ENCODE peak calls at places on chromosome 20, in eight cellular contexts. One of them, this sample, is unnamed.

GRCh38 chr20:38866265-38867061 is 59.8 kb upstream of the FAM83D start:
- DNase-seq in AG04450: no peak
- DNase-seq in foreskin fibroblast: no peak
- DNase-seq in osteocyte: no peak
- DNase-seq in H1: no peak
- DNase-seq in mammary epithelial cell: no peak
- DNase-seq in prostate gland: no peak
- DNase-seq in Peyer's patch: no peak
- DNase-seq in this sample: no peak

GRCh38 chr20:62662422-62662821 is 20.1 kb downstream of the SLCO4A1 start:
- DNase-seq in AG04450: peak; percentile 32
- DNase-seq in osteocyte: no peak
- DNase-seq in Peyer's patch: no peak
- DNase-seq in mammary epithelial cell: peak; percentile 82
- DNase-seq in H1: no peak
- DNase-seq in prostate gland: no peak
- DNase-seq in foreskin fibroblast: peak; percentile 73
- DNase-seq in this sample: no peak

GRCh38 chr20:63064745-63065711 is 58.3 kb upstream of the BHLHE23 start:
- DNase-seq in foreskin fibroblast: no peak
- DNase-seq in H1: peak; percentile 44
- DNase-seq in osteocyte: peak; percentile 82
- DNase-seq in prostate gland: no peak
- DNase-seq in mammary epithelial cell: no peak
- DNase-seq in AG04450: no peak
- DNase-seq in Peyer's patch: peak; percentile 25
- DNase-seq in this sample: no peak

GRCh38 chr20:9204979-9205378 is 136.1 kb downstream of the PLCB4 start:
- DNase-seq in AG04450: no peak
- DNase-seq in foreskin fibroblast: no peak
- DNase-seq in mammary epithelial cell: no peak
- DNase-seq in Peyer's patch: no peak
- DNase-seq in prostate gland: no peak
- DNase-seq in H1: no peak
- DNase-seq in osteocyte: no peak
- DNase-seq in this sample: no peak

GRCh38 chr20:32777177-32777956 is 15.2 kb downstream of the DNMT3B start:
- DNase-seq in AG04450: no peak
- DNase-seq in H1: no peak
- DNase-seq in mammary epithelial cell: no peak
- DNase-seq in prostate gland: no peak
- DNase-seq in foreskin fibroblast: no peak
- DNase-seq in Peyer's patch: no peak
- DNase-seq in osteocyte: no peak
- DNase-seq in this sample: no peak

GRCh38 chr20:63974402-63975200 is 4.8 kb downstream of the SAMD10 start:
- DNase-seq in osteocyte: no peak
- DNase-seq in AG04450: no peak
- DNase-seq in foreskin fibroblast: no peak
- DNase-seq in prostate gland: peak; percentile 84
- DNase-seq in mammary epithelial cell: no peak
- DNase-seq in H1: no peak
- DNase-seq in Peyer's patch: peak; percentile 53
- DNase-seq in this sample: no peak

GRCh38 chr20:62390306-62391164 is 3.6 kb downstream of the RPS21 start:
- DNase-seq in prostate gland: no peak
- DNase-seq in Peyer's patch: no peak
- DNase-seq in foreskin fibroblast: no peak
- DNase-seq in osteocyte: no peak
- DNase-seq in mammary epithelial cell: no peak
- DNase-seq in AG04450: no peak
- DNase-seq in H1: no peak
- DNase-seq in this sample: no peak

GRCh38 chr20:53611449-53611894 is 17.8 kb upstream of the ZNF217 start:
- DNase-seq in osteocyte: peak; percentile 71
- DNase-seq in prostate gland: no peak
- DNase-seq in Peyer's patch: peak; percentile 53
- DNase-seq in H1: peak; percentile 37
- DNase-seq in foreskin fibroblast: peak; percentile 96
- DNase-seq in mammary epithelial cell: peak; percentile 74
- DNase-seq in AG04450: peak; percentile 92
- DNase-seq in this sample: peak; percentile 36

GRCh38 chr20:51628533-51629398 is 86.2 kb upstream of the NFATC2 start:
- DNase-seq in foreskin fibroblast: peak; percentile 81
- DNase-seq in osteocyte: no peak
- DNase-seq in AG04450: no peak
- DNase-seq in H1: no peak
- DNase-seq in prostate gland: no peak
- DNase-seq in mammary epithelial cell: no peak
- DNase-seq in Peyer's patch: no peak
- DNase-seq in this sample: no peak

GRCh38 chr20:48524582-48524981 is 303.2 kb downstream of the PREX1 start:
- DNase-seq in mammary epithelial cell: no peak
- DNase-seq in prostate gland: no peak
- DNase-seq in foreskin fibroblast: no peak
- DNase-seq in osteocyte: no peak
- DNase-seq in Peyer's patch: no peak
- DNase-seq in H1: peak; percentile 3
- DNase-seq in AG04450: no peak
- DNase-seq in this sample: no peak

GRCh38 chr20:51171141-51171540 is 148.2 kb upstream of the KCNG1 start:
- DNase-seq in AG04450: no peak
- DNase-seq in mammary epithelial cell: peak; percentile 70
- DNase-seq in Peyer's patch: no peak
- DNase-seq in osteocyte: peak; percentile 7
- DNase-seq in foreskin fibroblast: no peak
- DNase-seq in prostate gland: no peak
- DNase-seq in H1: no peak
- DNase-seq in this sample: no peak

GRCh38 chr20:61278296-61278695 is 26.2 kb downstream of the CDH4 start:
- DNase-seq in foreskin fibroblast: no peak
- DNase-seq in Peyer's patch: no peak
- DNase-seq in H1: no peak
- DNase-seq in prostate gland: no peak
- DNase-seq in osteocyte: no peak
- DNase-seq in mammary epithelial cell: no peak
- DNase-seq in AG04450: no peak
- DNase-seq in this sample: no peak

GRCh38 chr20:1810926-1811620 is 84.1 kb upstream of the SIRPA start:
- DNase-seq in prostate gland: peak; percentile 69
- DNase-seq in mammary epithelial cell: peak; percentile 57
- DNase-seq in AG04450: no peak
- DNase-seq in Peyer's patch: peak; percentile 58
- DNase-seq in osteocyte: peak; percentile 71
- DNase-seq in foreskin fibroblast: no peak
- DNase-seq in H1: no peak
- DNase-seq in this sample: no peak

GRCh38 chr20:7859371-7859802 is 80.9 kb downstream of the HAO1 start:
- DNase-seq in mammary epithelial cell: peak; percentile 65
- DNase-seq in AG04450: no peak
- DNase-seq in foreskin fibroblast: peak; percentile 54
- DNase-seq in H1: no peak
- DNase-seq in prostate gland: no peak
- DNase-seq in osteocyte: no peak
- DNase-seq in Peyer's patch: no peak
- DNase-seq in this sample: no peak

GRCh38 chr20:33871362-33871761 is 60.2 kb downstream of the CHMP4B start:
- DNase-seq in foreskin fibroblast: no peak
- DNase-seq in AG04450: no peak
- DNase-seq in Peyer's patch: no peak
- DNase-seq in osteocyte: no peak
- DNase-seq in prostate gland: peak; percentile 67
- DNase-seq in H1: no peak
- DNase-seq in mammary epithelial cell: no peak
- DNase-seq in this sample: no peak

DNA sequence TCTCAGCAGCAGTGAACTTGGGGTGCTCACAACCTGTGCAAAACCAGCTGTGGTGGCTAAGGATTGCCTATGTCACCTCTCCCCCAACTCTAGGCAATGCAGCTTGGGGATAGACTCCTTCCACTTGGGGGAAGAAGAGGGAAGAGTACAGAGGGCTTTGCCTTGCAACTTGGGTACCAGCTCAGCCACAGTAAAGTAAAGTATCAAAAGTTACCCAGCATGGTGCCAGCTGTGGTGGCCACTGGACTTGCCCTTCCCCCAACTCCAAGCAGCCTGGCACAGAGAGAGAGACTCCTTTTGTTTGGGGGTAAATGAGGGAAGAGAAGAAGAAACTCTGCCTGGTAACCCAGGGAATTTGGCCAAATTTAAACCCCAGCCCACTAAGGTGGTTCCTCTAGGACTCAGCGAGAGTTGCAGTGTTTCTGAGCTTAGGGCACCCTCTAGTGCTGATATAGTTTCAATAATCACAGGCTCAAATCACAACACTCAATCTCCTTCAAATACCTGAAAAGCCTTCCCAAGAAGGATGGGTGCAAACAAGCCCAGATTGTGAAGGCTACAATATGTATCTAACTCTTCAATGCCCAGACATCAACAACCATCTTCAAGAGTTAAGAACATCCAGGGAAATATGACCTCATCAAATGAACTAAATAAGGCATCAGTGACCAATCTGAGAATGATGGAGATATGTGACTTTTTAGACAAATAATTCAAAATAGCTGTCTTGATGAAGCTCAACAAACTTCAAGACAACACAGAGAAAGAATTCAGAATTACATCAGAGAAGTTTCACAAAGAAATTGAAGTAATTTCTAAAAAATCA is 7.6 kb upstream of the DEFB129 start:
- DNase-seq in foreskin fibroblast: no peak
- DNase-seq in H1: no peak
- DNase-seq in AG04450: no peak
- DNase-seq in prostate gland: no peak
- DNase-seq in osteocyte: no peak
- DNase-seq in mammary epithelial cell: peak; percentile 21
- DNase-seq in Peyer's patch: no peak
- DNase-seq in this sample: no peak
- TF ChIP-seq CTCF in foreskin fibroblast: peak; percentile 15
- TF ChIP-seq CTCF in H1: peak; percentile 57
- TF ChIP-seq CTCF in AG04450: peak; percentile 15
- TF ChIP-seq CTCF in prostate gland: no peak
- TF ChIP-seq CTCF in osteocyte: peak; percentile 41
- TF ChIP-seq CTCF in mammary epithelial cell: peak; percentile 35
- TF ChIP-seq CTCF in Peyer's patch: no peak
- TF ChIP-seq CTCF in this sample: no peak

DNA sequence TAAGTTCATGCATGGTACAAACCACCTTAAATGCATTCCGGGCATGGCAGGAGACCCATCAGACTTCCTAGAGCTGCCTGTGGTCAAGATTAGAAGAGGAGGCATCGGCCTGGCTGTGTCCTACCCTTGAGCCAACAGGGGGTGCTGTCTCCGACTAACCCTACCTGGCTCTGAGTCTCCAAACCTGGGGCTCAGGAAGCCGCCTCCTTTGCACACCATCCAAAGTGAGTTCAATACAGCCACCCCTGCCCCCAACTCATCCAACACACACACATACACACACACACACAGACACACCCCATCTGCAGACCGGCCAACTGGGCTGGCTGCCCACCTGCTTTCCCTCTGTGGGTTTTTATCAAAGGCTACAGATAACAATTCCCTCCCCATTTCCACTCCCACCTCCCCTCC is 77.0 kb downstream of the JPH2 start:
- DNase-seq in prostate gland: no peak
- DNase-seq in foreskin fibroblast: no peak
- DNase-seq in mammary epithelial cell: no peak
- DNase-seq in osteocyte: no peak
- DNase-seq in Peyer's patch: no peak
- DNase-seq in AG04450: no peak
- DNase-seq in H1: no peak
- DNase-seq in this sample: no peak
- TF ChIP-seq CTCF in prostate gland: no peak
- TF ChIP-seq CTCF in foreskin fibroblast: peak; percentile 12
- TF ChIP-seq CTCF in mammary epithelial cell: peak; percentile 19
- TF ChIP-seq CTCF in osteocyte: no peak
- TF ChIP-seq CTCF in Peyer's patch: no peak
- TF ChIP-seq CTCF in AG04450: no peak
- TF ChIP-seq CTCF in H1: peak; percentile 48
- TF ChIP-seq CTCF in this sample: peak; percentile 17

GRCh38 chr20:19181552-19181951 is 30.9 kb upstream of the SLC24A3 start:
- DNase-seq in prostate gland: no peak
- DNase-seq in Peyer's patch: no peak
- DNase-seq in osteocyte: no peak
- DNase-seq in H1: no peak
- DNase-seq in mammary epithelial cell: peak; percentile 2
- DNase-seq in AG04450: no peak
- DNase-seq in foreskin fibroblast: no peak
- DNase-seq in this sample: no peak

GRCh38 chr20:19185083-19185482 is 27.4 kb upstream of the SLC24A3 start:
- DNase-seq in H1: no peak
- DNase-seq in osteocyte: no peak
- DNase-seq in prostate gland: no peak
- DNase-seq in Peyer's patch: no peak
- DNase-seq in mammary epithelial cell: no peak
- DNase-seq in foreskin fibroblast: no peak
- DNase-seq in AG04450: no peak
- DNase-seq in this sample: no peak
- TF ChIP-seq CTCF in H1: no peak
- TF ChIP-seq CTCF in osteocyte: no peak
- TF ChIP-seq CTCF in prostate gland: peak; percentile 5
- TF ChIP-seq CTCF in Peyer's patch: no peak
- TF ChIP-seq CTCF in mammary epithelial cell: no peak
- TF ChIP-seq CTCF in foreskin fibroblast: no peak
- TF ChIP-seq CTCF in AG04450: no peak
- TF ChIP-seq CTCF in this sample: no peak

DNA sequence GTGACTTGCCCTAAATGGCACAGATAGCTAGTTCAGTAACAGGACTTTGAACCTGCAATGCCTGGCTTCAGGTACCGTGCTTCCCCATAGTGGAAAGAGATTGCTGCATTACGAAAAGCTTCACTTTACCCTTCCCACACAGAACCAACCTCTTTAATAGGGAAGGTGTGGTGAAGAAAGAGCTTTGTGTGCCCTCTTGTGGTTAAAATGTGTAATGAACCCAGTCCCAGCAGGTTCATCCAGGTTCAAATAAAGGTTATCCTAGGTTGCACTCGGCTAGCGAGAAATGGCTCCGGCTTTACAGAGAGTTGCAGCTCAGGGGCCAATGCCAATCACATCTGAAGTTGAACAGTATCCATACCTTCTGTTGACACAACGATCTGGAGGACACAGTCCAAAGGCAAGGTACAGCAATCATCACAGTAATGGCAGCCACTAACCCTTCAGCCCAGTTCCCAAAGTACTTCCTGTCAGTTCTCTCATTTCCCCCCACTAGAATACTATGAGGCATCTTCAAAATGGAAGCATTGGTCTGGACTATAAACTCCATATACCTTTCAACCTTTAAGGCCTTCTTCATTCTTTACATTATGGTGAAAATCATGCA is 3.0 kb downstream of the DEFB115 start:
- DNase-seq in mammary epithelial cell: peak; percentile 8
- DNase-seq in H1: no peak
- DNase-seq in Peyer's patch: no peak
- DNase-seq in prostate gland: no peak
- DNase-seq in foreskin fibroblast: no peak
- DNase-seq in osteocyte: no peak
- DNase-seq in AG04450: no peak
- DNase-seq in this sample: no peak
- TF ChIP-seq CTCF in mammary epithelial cell: peak; percentile 33
- TF ChIP-seq CTCF in H1: peak; percentile 19
- TF ChIP-seq CTCF in Peyer's patch: peak; percentile 18
- TF ChIP-seq CTCF in prostate gland: no peak
- TF ChIP-seq CTCF in foreskin fibroblast: no peak
- TF ChIP-seq CTCF in osteocyte: no peak
- TF ChIP-seq CTCF in AG04450: no peak
- TF ChIP-seq CTCF in this sample: no peak

This sample was measured in mesothelial cell of epicardium.